ENCODE peak calls at places on chromosomes 11 and 22, in seven cellular contexts. U is CD8-positive, alpha-beta T cell; C is choroid plexus epithelial cell; M is heart right ventricle; X is sigmoid colon; O is chondrocyte; K is Calu3. A is an unnamed sample.

GRCh38 chr11:1563697-1564534 is 8.2 kb downstream of the DUSP8 start:
- DNase-seq in U (no peak), C (no peak), O (peak), K (no peak), X (no peak), M (no peak), A (no peak)

GRCh38 chr11:34651551-34651950 is 30.7 kb downstream of the EHF start:
- DNase-seq in U (no peak), C (no peak), O (no peak), K (no peak), M (no peak), X (no peak), A (no peak)

GRCh38 chr11:85823816-85824215 is 12.9 kb upstream of the SYTL2 start:
- DNase-seq in U (peak), X (no peak), O (no peak), M (no peak), K (no peak), C (no peak), A (no peak)

GRCh38 chr11:7613394-7613720 is 59.9 kb downstream of the CYB5R2 start:
- DNase-seq in U (no peak), X (no peak), K (no peak), M (no peak), C (no peak), O (no peak), A (no peak)

GRCh38 chr11:96241351-96241841 is 101.6 kb downstream of the MAML2 start:
- DNase-seq in C (no peak), O (no peak), K (peak), X (no peak), M (no peak), U (no peak), A (peak)

GRCh38 chr11:120226242-120226641 is 13.7 kb upstream of the POU2F3 start:
- DNase-seq in C (no peak), M (no peak), X (no peak), K (no peak), O (no peak), U (no peak), A (no peak)

GRCh38 chr22:40007826-40008710 is 13.3 kb downstream of the FAM83F start:
- DNase-seq in M (no peak), X (no peak), O (no peak), U (no peak), C (no peak), K (no peak), A (no peak)

GRCh38 chr22:43172191-43172590 is 14.7 kb downstream of the TTLL12 start:
- DNase-seq in U (no peak), C (no peak), K (no peak), O (no peak), M (no peak), X (no peak), A (no peak)

GRCh38 chr11:78851883-78852586 is 277.4 kb upstream of the NARS2 start:
- DNase-seq in O (no peak), U (no peak), M (no peak), K (no peak), C (no peak), X (no peak), A (no peak)

GRCh38 chr11:76207642-76208378 is 1.5 kb upstream of the WNT11 start:
- DNase-seq in X (peak), M (peak), O (no peak), U (peak), K (peak), C (peak), A (peak)

GRCh38 chr11:120929090-120929489 is 94.8 kb upstream of the TBCEL start:
- DNase-seq in U (no peak), O (no peak), X (no peak), M (no peak), C (no peak), K (no peak), A (peak)

GRCh38 chr22:49052023-49052538 is 775.6 kb downstream of the BRD1 start:
- DNase-seq in C (peak), O (no peak), X (no peak), K (no peak), U (peak), M (peak), A (no peak)

GRCh38 chr11:99015634-99016454 is 4.9 kb upstream of the CNTN5 start:
- DNase-seq in U (no peak), M (no peak), X (no peak), O (no peak), K (no peak), C (peak), A (no peak)

GRCh38 chr11:101442171-101442570 is 141.6 kb downstream of the TRPC6 start:
- DNase-seq in K (no peak), O (no peak), U (no peak), X (no peak), C (peak), M (no peak), A (no peak)

GRCh38 chr11:100098560-100098959 is 588.5 kb upstream of the ARHGAP42 start:
- DNase-seq in K (no peak), O (no peak), X (no peak), M (no peak), C (no peak), U (no peak), A (no peak)

GRCh38 chr11:82505384-82505783 is 228.3 kb downstream of the FAM181B start:
- DNase-seq in X (no peak), U (no peak), M (no peak), C (no peak), K (no peak), O (no peak), A (no peak)

DNA sequence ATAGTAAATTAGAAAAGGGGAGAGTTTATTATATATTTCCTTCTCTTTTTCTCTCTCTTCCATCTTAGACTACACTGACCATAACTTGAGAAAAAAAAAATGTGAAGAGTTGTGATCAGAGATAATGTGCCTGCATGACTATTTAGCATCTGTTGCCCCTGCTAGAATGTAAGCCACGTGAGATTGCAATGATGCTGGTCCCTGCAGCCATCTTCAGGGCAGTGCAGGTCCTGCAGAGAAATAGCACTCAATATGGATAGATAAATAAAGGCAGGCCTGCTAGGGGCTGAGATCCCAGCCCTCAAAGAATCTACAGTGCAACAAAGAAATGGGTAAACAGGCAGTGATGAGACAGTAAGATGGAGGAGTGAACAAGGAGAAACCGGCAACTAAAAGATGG is 7.8 kb upstream of the DKK3 start:
- DNase-seq in O (no peak), M (no peak), K (no peak), C (peak), U (no peak), X (no peak), A (no peak)
- TF ChIP-seq CTCF in O (peak), M (peak), K (no peak), C (peak), U (no peak), X (no peak), A (no peak)

GRCh38 chr11:8867035-8867434 is 44.0 kb upstream of the AKIP1 start:
- DNase-seq in X (no peak), O (no peak), U (no peak), K (no peak), M (no peak), C (peak), A (no peak)

GRCh38 chr11:8863838-8864237 is 47.2 kb upstream of the AKIP1 start:
- DNase-seq in X (no peak), C (peak), O (no peak), U (no peak), K (no peak), M (no peak), A (no peak)

GRCh38 chr11:8867856-8868705 is 42.9 kb upstream of the AKIP1 start:
- DNase-seq in U (no peak), K (peak), X (no peak), C (peak), M (no peak), O (no peak), A (no peak)

GRCh38 chr11:8870461-8871282 is 40.3 kb upstream of the AKIP1 start:
- DNase-seq in M (peak), O (peak), U (no peak), K (peak), C (peak), X (peak), A (peak)

GRCh38 chr11:8865304-8865703 is 45.7 kb upstream of the AKIP1 start:
- DNase-seq in K (no peak), X (no peak), O (no peak), M (no peak), C (no peak), U (no peak), A (no peak)
- TF ChIP-seq CTCF in K (no peak), X (no peak), O (no peak), M (no peak), C (no peak), U (no peak), A (no peak)

DNA sequence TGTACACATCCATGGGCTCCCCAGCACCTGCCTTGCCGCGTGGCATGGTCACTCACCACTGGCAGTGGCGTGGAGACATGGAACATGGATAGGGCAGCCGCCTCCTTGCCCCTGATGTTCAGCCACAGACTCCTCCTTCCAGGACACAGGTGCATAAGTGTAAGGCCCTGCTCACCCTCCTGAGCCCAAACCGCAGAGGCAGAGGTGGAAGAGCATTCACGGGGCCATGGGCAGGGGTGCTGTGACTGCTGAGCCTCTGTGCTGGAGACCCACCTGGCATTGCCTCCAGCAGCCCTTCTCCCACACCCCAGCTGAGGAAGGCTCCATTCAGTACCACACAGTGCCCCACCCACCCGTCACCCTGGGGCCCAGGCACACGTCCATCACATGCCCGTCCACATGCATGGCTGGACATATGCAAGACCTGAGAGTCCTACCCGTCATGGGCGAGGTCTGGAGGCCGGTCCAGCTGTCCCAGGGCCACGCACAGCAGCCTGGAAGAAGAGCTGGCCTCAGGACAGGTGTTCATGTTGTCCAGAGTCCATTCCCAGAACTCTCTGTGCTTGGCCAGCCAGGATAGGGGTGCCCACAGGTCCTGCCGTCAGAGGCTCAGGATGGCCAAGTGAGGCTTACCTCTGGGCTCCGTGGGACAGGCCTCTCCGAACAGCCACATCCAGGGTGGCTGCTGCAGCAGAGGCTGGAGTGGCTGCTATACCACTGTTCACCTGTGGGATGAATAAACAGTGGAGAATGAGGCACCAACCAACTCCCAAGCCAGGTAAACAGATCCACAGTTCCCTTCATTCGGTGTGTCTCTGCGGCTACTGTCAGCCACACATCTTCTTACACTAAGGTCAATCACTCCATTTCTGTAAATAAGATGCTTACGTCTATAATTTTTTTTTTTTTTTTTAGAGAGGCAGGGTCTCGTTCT is 1.7 kb upstream of the TUBGCP6 start:
- DNase-seq in M (no peak), K (peak), U (no peak), C (no peak), X (no peak), O (no peak), A (no peak)
- TF ChIP-seq CTCF in M (no peak), K (no peak), U (no peak), C (no peak), X (no peak), O (peak), A (no peak)

GRCh38 chr11:118401151-118401879 is at the start of gene ATP5MG:
- DNase-seq in K (peak), O (no peak), U (peak), C (peak), X (peak), M (peak), A (peak)
- TF ChIP-seq CTCF in K (no peak), O (peak), U (no peak), C (no peak), X (peak), M (peak), A (no peak)

DNA sequence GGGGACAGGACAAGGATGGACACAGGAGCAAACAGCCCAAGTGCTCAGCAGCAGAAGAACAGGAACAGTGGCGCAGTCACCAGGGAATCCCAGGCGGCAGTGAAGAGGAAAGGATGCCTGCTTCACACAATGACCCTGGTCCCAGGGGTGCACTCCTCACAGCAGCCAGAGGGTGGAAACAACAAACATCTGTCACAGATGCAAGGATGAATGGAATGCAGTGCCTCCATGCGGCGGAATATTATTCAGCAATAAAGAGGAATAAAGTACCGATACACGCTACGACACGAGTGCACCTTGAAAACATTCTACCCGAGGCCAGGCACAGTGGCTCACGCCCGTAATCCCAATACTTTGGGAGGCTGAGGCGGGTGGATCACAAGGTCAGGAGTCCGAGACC is 12.7 kb downstream of the CSNK1E start:
- DNase-seq in M (peak), U (no peak), O (no peak), C (peak), X (no peak), K (no peak), A (no peak)
- TF ChIP-seq CTCF in M (peak), U (no peak), O (peak), C (peak), X (no peak), K (no peak), A (peak)

GRCh38 chr11:71532016-71532610 is 5.0 kb downstream of the KRTAP5-7 start:
- DNase-seq in O (no peak), U (no peak), K (no peak), M (no peak), C (no peak), X (no peak), A (no peak)
- TF ChIP-seq CTCF in O (no peak), U (no peak), K (no peak), M (no peak), C (no peak), X (no peak), A (no peak)